ENCODE peak calls at places on chromosomes 4 and X, in seven cellular contexts. One of them, this sample, is unnamed.

GRCh38 chrX:119755981-119756533 is 2.3 kb upstream of the SOWAHD start:
- DNase-seq in SK-N-SH: no peak
- DNase-seq in HepG2: peak
- DNase-seq in GM12878: peak
- DNase-seq in K562: no peak
- DNase-seq in HCT116: no peak
- DNase-seq in H1: no peak
- DNase-seq in this sample: no peak

GRCh38 chr4:61204353-61204752 is 4.2 kb downstream of the ADGRL3 start:
- DNase-seq in SK-N-SH: no peak
- DNase-seq in HepG2: peak
- DNase-seq in GM12878: no peak
- DNase-seq in K562: no peak
- DNase-seq in HCT116: no peak
- DNase-seq in H1: no peak
- DNase-seq in this sample: no peak

GRCh38 chr4:169103966-169104412 is 93.9 kb upstream of the CBR4 start:
- DNase-seq in SK-N-SH: peak
- DNase-seq in HepG2: no peak
- DNase-seq in GM12878: no peak
- DNase-seq in K562: no peak
- DNase-seq in HCT116: no peak
- DNase-seq in H1: peak
- DNase-seq in this sample: no peak

GRCh38 chrX:19698125-19698524 is 182.8 kb upstream of the MAP3K15 start:
- DNase-seq in SK-N-SH: no peak
- DNase-seq in HepG2: no peak
- DNase-seq in GM12878: no peak
- DNase-seq in K562: no peak
- DNase-seq in HCT116: no peak
- DNase-seq in H1: no peak
- DNase-seq in this sample: no peak

GRCh38 chr4:184924516-184924915 is 93.8 kb upstream of the HELT start:
- DNase-seq in SK-N-SH: no peak
- DNase-seq in HepG2: no peak
- DNase-seq in GM12878: no peak
- DNase-seq in K562: no peak
- DNase-seq in HCT116: no peak
- DNase-seq in H1: peak
- DNase-seq in this sample: no peak

GRCh38 chr4:64883087-64883926 is 474.1 kb upstream of the TECRL start:
- DNase-seq in SK-N-SH: no peak
- DNase-seq in HepG2: no peak
- DNase-seq in GM12878: no peak
- DNase-seq in K562: no peak
- DNase-seq in HCT116: no peak
- DNase-seq in H1: no peak
- DNase-seq in this sample: no peak

GRCh38 chrX:140712413-140713173 is 3.0 kb downstream of the LINC00632 start:
- DNase-seq in SK-N-SH: peak
- DNase-seq in HepG2: no peak
- DNase-seq in GM12878: no peak
- DNase-seq in K562: no peak
- DNase-seq in HCT116: no peak
- DNase-seq in H1: peak
- DNase-seq in this sample: no peak

GRCh38 chr4:3520276-3520675 is 11.9 kb downstream of the LRPAP1 start:
- DNase-seq in SK-N-SH: no peak
- DNase-seq in HepG2: no peak
- DNase-seq in GM12878: no peak
- DNase-seq in K562: no peak
- DNase-seq in HCT116: no peak
- DNase-seq in H1: no peak
- DNase-seq in this sample: no peak

GRCh38 chr4:3531887-3532713 is at the start of gene LRPAP1:
- DNase-seq in SK-N-SH: peak
- DNase-seq in HepG2: peak
- DNase-seq in GM12878: peak
- DNase-seq in K562: peak
- DNase-seq in HCT116: peak
- DNase-seq in H1: peak
- DNase-seq in this sample: peak

GRCh38 chrX:15576019-15576418 is 24.7 kb downstream of the ACE2 start:
- DNase-seq in SK-N-SH: no peak
- DNase-seq in HepG2: no peak
- DNase-seq in GM12878: no peak
- DNase-seq in K562: no peak
- DNase-seq in HCT116: no peak
- DNase-seq in H1: no peak
- DNase-seq in this sample: no peak

GRCh38 chrX:124209792-124210576 is 122.5 kb upstream of the TEX13D start:
- DNase-seq in SK-N-SH: no peak
- DNase-seq in HepG2: no peak
- DNase-seq in GM12878: no peak
- DNase-seq in K562: no peak
- DNase-seq in HCT116: no peak
- DNase-seq in H1: no peak
- DNase-seq in this sample: no peak

GRCh38 chr4:185283723-185284122 is 74.3 kb downstream of the SNX25 start:
- DNase-seq in SK-N-SH: no peak
- DNase-seq in HepG2: no peak
- DNase-seq in GM12878: no peak
- DNase-seq in K562: no peak
- DNase-seq in HCT116: no peak
- DNase-seq in H1: no peak
- DNase-seq in this sample: no peak

GRCh38 chr4:166143227-166143626 is 270.2 kb downstream of the TLL1 start:
- DNase-seq in SK-N-SH: no peak
- DNase-seq in HepG2: no peak
- DNase-seq in GM12878: no peak
- DNase-seq in K562: no peak
- DNase-seq in HCT116: no peak
- DNase-seq in H1: no peak
- DNase-seq in this sample: no peak

GRCh38 chrX:119398974-119399771 is at the start of gene SLC25A43:
- DNase-seq in SK-N-SH: peak
- DNase-seq in HepG2: no peak
- DNase-seq in GM12878: no peak
- DNase-seq in K562: peak
- DNase-seq in HCT116: no peak
- DNase-seq in H1: peak
- DNase-seq in this sample: peak

GRCh38 chr4:81335221-81335912 is 120.3 kb upstream of the PRKG2 start:
- DNase-seq in SK-N-SH: no peak
- DNase-seq in HepG2: no peak
- DNase-seq in GM12878: no peak
- DNase-seq in K562: no peak
- DNase-seq in HCT116: no peak
- DNase-seq in H1: no peak
- DNase-seq in this sample: no peak

GRCh38 chr4:6269651-6270511 is at the start of gene WFS1:
- DNase-seq in SK-N-SH: peak
- DNase-seq in HepG2: peak
- DNase-seq in GM12878: peak
- DNase-seq in K562: peak
- DNase-seq in HCT116: peak
- DNase-seq in H1: peak
- DNase-seq in this sample: peak

GRCh38 chr4:6271206-6271605 is 1.6 kb downstream of the WFS1 start:
- DNase-seq in SK-N-SH: no peak
- DNase-seq in HepG2: no peak
- DNase-seq in GM12878: no peak
- DNase-seq in K562: no peak
- DNase-seq in HCT116: no peak
- DNase-seq in H1: no peak
- DNase-seq in this sample: no peak

GRCh38 chr4:6271701-6272465 is 2.2 kb downstream of the WFS1 start:
- DNase-seq in SK-N-SH: no peak
- DNase-seq in HepG2: no peak
- DNase-seq in GM12878: no peak
- DNase-seq in K562: no peak
- DNase-seq in HCT116: no peak
- DNase-seq in H1: no peak
- DNase-seq in this sample: peak

GRCh38 chr4:6269400-6269650 is 325 bp upstream of the WFS1 start:
- DNase-seq in SK-N-SH: no peak
- DNase-seq in HepG2: no peak
- DNase-seq in GM12878: no peak
- DNase-seq in K562: no peak
- DNase-seq in HCT116: no peak
- DNase-seq in H1: no peak
- DNase-seq in this sample: no peak

DNA sequence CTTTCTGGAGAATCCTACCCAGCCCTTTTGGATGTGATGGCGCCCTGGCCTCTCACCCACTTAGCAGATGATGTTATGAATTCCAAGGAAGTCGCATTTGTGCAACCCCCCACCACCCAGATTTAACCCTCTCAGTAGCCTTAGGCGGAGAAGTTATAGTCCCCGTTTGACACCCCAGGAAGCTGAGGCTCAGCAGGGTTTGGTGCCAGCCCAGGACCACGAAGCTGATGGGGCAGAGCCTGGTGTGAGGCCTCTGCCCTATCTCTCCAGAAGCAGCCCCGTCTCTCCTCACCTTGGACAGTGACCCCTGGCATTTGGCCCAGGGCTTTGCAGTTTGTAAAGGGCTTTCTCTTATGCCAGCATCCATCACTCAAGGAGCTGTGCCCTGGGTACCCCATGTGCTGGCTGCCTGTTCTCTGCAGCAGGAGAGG is 1.1 kb downstream of the WFS1 start:
- DNase-seq in SK-N-SH: no peak
- DNase-seq in HepG2: no peak
- DNase-seq in GM12878: no peak
- DNase-seq in K562: no peak
- DNase-seq in HCT116: no peak
- DNase-seq in H1: no peak
- DNase-seq in this sample: no peak
- TF ChIP-seq JUND in SK-N-SH: no peak
- TF ChIP-seq JUND in HepG2: no peak
- TF ChIP-seq JUND in GM12878: no peak
- TF ChIP-seq JUND in K562: no peak
- TF ChIP-seq JUND in HCT116: no peak
- TF ChIP-seq JUND in H1: no peak
- TF ChIP-seq JUND in this sample: no peak

GRCh38 chr4:622996-623913 is 2.1 kb upstream of the PDE6B start:
- DNase-seq in SK-N-SH: no peak
- DNase-seq in HepG2: no peak
- DNase-seq in GM12878: no peak
- DNase-seq in K562: no peak
- DNase-seq in HCT116: no peak
- DNase-seq in H1: no peak
- DNase-seq in this sample: no peak

GRCh38 chr4:621296-622070 is 3.9 kb upstream of the PDE6B start:
- DNase-seq in SK-N-SH: no peak
- DNase-seq in HepG2: no peak
- DNase-seq in GM12878: no peak
- DNase-seq in K562: no peak
- DNase-seq in HCT116: no peak
- DNase-seq in H1: no peak
- DNase-seq in this sample: no peak

GRCh38 chr4:620201-620600 is 5.2 kb upstream of the PDE6B start:
- DNase-seq in SK-N-SH: no peak
- DNase-seq in HepG2: no peak
- DNase-seq in GM12878: no peak
- DNase-seq in K562: no peak
- DNase-seq in HCT116: no peak
- DNase-seq in H1: no peak
- DNase-seq in this sample: no peak

GRCh38 chr4:622071-622995 is 3.0 kb upstream of the PDE6B start:
- DNase-seq in SK-N-SH: no peak
- DNase-seq in HepG2: no peak
- DNase-seq in GM12878: no peak
- DNase-seq in K562: no peak
- DNase-seq in HCT116: no peak
- DNase-seq in H1: no peak
- DNase-seq in this sample: no peak

GRCh38 chr4:620851-621261 is 4.5 kb upstream of the PDE6B start:
- DNase-seq in SK-N-SH: no peak
- DNase-seq in HepG2: no peak
- DNase-seq in GM12878: no peak
- DNase-seq in K562: no peak
- DNase-seq in HCT116: no peak
- DNase-seq in H1: peak
- DNase-seq in this sample: no peak
- TF ChIP-seq JUND in SK-N-SH: no peak
- TF ChIP-seq JUND in HepG2: no peak
- TF ChIP-seq JUND in GM12878: no peak
- TF ChIP-seq JUND in K562: no peak
- TF ChIP-seq JUND in HCT116: no peak
- TF ChIP-seq JUND in H1: no peak
- TF ChIP-seq JUND in this sample: no peak

DNA sequence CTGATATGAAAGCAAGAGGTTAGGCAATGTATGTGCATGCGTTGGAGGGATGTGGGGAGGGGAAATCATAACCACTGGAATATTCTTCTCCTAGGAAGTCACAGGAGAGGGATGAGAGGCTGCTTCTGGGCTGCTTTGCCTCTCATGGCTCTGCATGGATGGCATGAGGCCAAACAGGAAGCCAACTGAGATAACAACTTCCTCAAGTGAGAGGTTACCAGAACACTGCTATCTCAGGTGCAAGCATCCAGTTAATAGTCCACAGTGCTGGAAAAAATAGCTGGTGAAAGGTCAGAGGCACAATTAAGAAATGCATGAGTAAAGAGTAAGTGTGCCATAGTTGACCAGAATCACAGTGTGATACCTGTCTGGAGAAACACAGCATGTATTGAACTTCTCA is 113.3 kb downstream of the ELOVL6 start:
- DNase-seq in SK-N-SH: no peak
- DNase-seq in HepG2: peak
- DNase-seq in GM12878: no peak
- DNase-seq in K562: no peak
- DNase-seq in HCT116: no peak
- DNase-seq in H1: no peak
- DNase-seq in this sample: no peak
- TF ChIP-seq JUND in SK-N-SH: no peak
- TF ChIP-seq JUND in HepG2: no peak
- TF ChIP-seq JUND in GM12878: no peak
- TF ChIP-seq JUND in K562: no peak
- TF ChIP-seq JUND in HCT116: no peak
- TF ChIP-seq JUND in H1: no peak
- TF ChIP-seq JUND in this sample: no peak

DNA sequence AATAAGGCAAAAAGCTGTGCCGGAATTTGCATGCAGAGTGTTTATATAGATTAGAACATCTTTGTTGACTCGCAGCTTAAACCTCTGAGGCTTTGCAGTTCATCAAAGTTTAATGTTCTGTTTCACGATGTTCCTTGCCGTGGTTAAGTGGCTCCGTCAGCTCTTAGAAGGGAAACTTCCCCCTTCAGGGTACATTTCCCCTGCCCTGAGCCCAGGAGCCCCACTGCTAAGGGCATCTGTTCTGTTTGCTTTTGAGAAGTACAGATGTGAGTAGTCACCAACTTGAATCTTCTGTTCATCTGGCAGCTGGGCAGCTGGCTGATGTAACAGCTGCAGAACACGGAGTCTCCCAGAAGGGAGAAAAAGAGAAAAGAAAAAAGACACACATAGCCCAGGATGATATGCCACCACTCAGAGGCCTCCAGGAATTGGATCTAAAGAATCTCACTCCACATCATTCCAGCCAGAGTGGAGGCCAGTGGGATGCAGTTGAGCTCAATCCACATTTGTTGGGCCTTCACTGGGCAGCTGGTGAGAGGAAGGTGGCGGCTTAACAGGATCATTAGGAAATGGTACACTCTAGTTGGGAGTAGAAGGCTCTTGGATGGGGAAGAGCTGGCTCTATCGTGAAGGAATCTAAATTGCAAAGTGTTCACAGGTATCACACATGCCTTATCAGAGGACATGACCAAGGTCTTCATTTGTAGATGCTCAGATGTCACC is 178.7 kb upstream of the RBPJ start:
- DNase-seq in SK-N-SH: no peak
- DNase-seq in HepG2: no peak
- DNase-seq in GM12878: no peak
- DNase-seq in K562: no peak
- DNase-seq in HCT116: no peak
- DNase-seq in H1: no peak
- DNase-seq in this sample: no peak
- TF ChIP-seq JUND in SK-N-SH: no peak
- TF ChIP-seq JUND in HepG2: no peak
- TF ChIP-seq JUND in GM12878: no peak
- TF ChIP-seq JUND in K562: no peak
- TF ChIP-seq JUND in HCT116: no peak
- TF ChIP-seq JUND in H1: no peak
- TF ChIP-seq JUND in this sample: no peak

This sample was measured in T47D.